ENCODE peak calls at places on chromosome 3, in four cellular contexts. S is IMR-90, W is endothelial cell of umbilical vein, Z is GM12878. B is an unnamed sample.

GRCh38 chr3:43838877-43839276 is 148.1 kb downstream of the ABHD5 start:
- DNase-seq in Z (no peak), S (no peak), W (no peak), B (no peak)

GRCh38 chr3:37028329-37028728 is 35.0 kb downstream of the MLH1 start:
- DNase-seq in W (peak), Z (no peak), S (no peak), B (peak)

GRCh38 chr3:45182915-45183881 is 37.0 kb upstream of the CDCP1 start:
- DNase-seq in S (peak), W (no peak), Z (no peak), B (peak)

GRCh38 chr3:50237754-50238548 is 1.9 kb downstream of the GNAI2 start:
- DNase-seq in W (peak), S (peak), Z (peak), B (peak)

GRCh38 chr3:141659821-141660597 is 78.1 kb upstream of the RNF7 start:
- DNase-seq in S (peak), W (peak), Z (no peak), B (peak)

GRCh38 chr3:112598731-112599130 is 36.9 kb downstream of the SLC35A5 start:
- DNase-seq in W (no peak), S (no peak), Z (no peak), B (no peak)

GRCh38 chr3:37282996-37283395 is 108.6 kb upstream of the LRRFIP2 start:
- DNase-seq in W (peak), Z (no peak), S (peak), B (no peak)

GRCh38 chr3:114035896-114036295 is 20.4 kb downstream of the CCDC191 start:
- DNase-seq in W (no peak), Z (no peak), S (no peak), B (no peak)

GRCh38 chr3:177590826-177591225 is 393.5 kb upstream of the TBL1XR1 start:
- DNase-seq in Z (no peak), S (no peak), W (no peak), B (no peak)

GRCh38 chr3:97388774-97389173 is 375.8 kb upstream of the ARL6 start:
- DNase-seq in S (no peak), W (no peak), Z (no peak), B (no peak)

GRCh38 chr3:66039590-66039887 is 821 bp upstream of the MAGI1 start:
- DNase-seq in S (no peak), W (peak), Z (no peak), B (peak)

GRCh38 chr3:116140100-116140689 is 305.1 kb downstream of the LSAMP start:
- DNase-seq in W (peak), Z (no peak), S (peak), B (peak)
- TF ChIP-seq FOS in W (no peak), Z (no peak), S (no peak), B (no peak)

GRCh38 chr3:134334231-134334900 is 39.9 kb downstream of the AMOTL2 start:
- DNase-seq in S (peak), Z (no peak), W (no peak), B (no peak)
- TF ChIP-seq FOS in S (no peak), Z (no peak), W (no peak), B (no peak)

GRCh38 chr3:125045965-125046364 is 9.8 kb downstream of the HEG1 start:
- DNase-seq in S (peak), W (no peak), Z (no peak), B (no peak)
- TF ChIP-seq FOS in S (peak), W (no peak), Z (no peak), B (no peak)

DNA sequence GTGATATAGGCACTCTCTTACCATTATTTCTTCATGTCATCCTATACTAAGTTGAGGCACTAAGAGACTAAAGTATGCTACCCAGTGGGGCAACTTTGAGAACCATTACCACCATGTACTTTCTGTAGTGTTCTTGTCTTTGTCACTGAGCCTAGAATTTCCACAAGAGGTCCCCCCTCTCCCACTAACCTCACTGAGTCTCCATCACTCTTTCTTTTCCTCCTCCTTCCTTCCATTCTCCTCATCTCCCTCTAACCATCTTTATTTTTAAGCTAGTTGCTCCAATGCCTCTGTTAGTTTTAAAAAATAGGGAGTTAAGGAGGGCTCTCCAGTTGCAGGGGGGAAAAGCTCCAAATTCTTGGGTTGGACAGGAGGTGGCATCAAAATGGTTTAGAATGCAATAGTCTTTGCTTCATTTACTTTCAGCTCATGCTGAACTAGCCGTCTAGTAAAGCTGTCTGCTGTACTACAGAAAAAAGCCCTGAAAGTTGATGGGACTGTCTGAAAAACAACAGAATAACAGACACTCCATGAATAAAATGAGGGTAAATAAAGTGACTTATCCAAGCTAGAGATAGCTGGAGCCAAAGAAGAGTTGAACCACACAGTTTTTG is 85.1 kb upstream of the MYRIP start:
- DNase-seq in S (no peak), Z (no peak), W (peak), B (no peak)
- TF ChIP-seq FOS in S (no peak), Z (no peak), W (no peak), B (no peak)